ENCODE peak calls at places on chromosomes 12 and 14, in six cellular contexts. Z, I, K, P, W and S are unnamed samples.

GRCh38 chr14:59273737-59274136 is 85.3 kb downstream of the DAAM1 start:
- DNase-seq in P (no peak), I (no peak), W (no peak), K (no peak), Z (no peak), S (no peak)

GRCh38 chr12:102010265-102010994 is 51.4 kb downstream of the WASHC3 start:
- DNase-seq in I (no peak), Z (peak), W (no peak), P (no peak), K (no peak), S (peak)

GRCh38 chr12:122403831-122404230 is 18.6 kb downstream of the CLIP1 start:
- DNase-seq in I (no peak), K (no peak), W (no peak), Z (no peak), P (no peak), S (no peak)

GRCh38 chr12:29516431-29516875 is 19.0 kb upstream of the OVCH1 start:
- DNase-seq in I (no peak), Z (no peak), K (no peak), P (no peak), W (no peak), S (no peak)

GRCh38 chr12:90407841-90408240 is 547.1 kb downstream of the CCER1 start:
- DNase-seq in Z (no peak), K (no peak), I (no peak), W (no peak), P (no peak), S (no peak)

GRCh38 chr12:51820721-51821422 is 27.6 kb downstream of the FIGNL2 start:
- DNase-seq in Z (no peak), P (peak), I (peak), K (no peak), W (peak), S (peak)

GRCh38 chr12:121279507-121279915 is 17.0 kb downstream of the CAMKK2 start:
- DNase-seq in I (peak), K (no peak), Z (no peak), P (peak), W (no peak), S (no peak)

GRCh38 chr14:48349689-48350088 is 674.3 kb upstream of the MDGA2 start:
- DNase-seq in P (no peak), W (no peak), Z (no peak), K (no peak), I (no peak), S (no peak)

GRCh38 chr12:18888062-18888461 is 150.1 kb downstream of the CAPZA3 start:
- DNase-seq in P (no peak), K (no peak), Z (no peak), W (no peak), I (no peak), S (no peak)

GRCh38 chr12:109795023-109795422 is 38.2 kb downstream of the TRPV4 start:
- DNase-seq in W (no peak), P (no peak), K (no peak), Z (no peak), I (no peak), S (no peak)

GRCh38 chr12:44589697-44590096 is 286.4 kb downstream of the NELL2 start:
- DNase-seq in P (no peak), W (no peak), K (no peak), Z (no peak), I (no peak), S (no peak)

GRCh38 chr14:65847065-65847847 is 434.7 kb downstream of the FUT8 start:
- DNase-seq in Z (peak), W (no peak), K (no peak), P (no peak), I (no peak), S (no peak)

GRCh38 chr12:107436376-107436775 is 249.2 kb upstream of the PWP1 start:
- DNase-seq in Z (no peak), I (no peak), K (peak), P (no peak), W (no peak), S (no peak)

GRCh38 chr14:75542585-75543091 is 20.4 kb downstream of the BATF start:
- DNase-seq in W (no peak), Z (no peak), P (no peak), K (no peak), I (peak), S (peak)

GRCh38 chr14:92529895-92530294 is 16.3 kb downstream of the RIN3 start:
- DNase-seq in P (no peak), I (no peak), K (no peak), Z (no peak), W (no peak), S (no peak)

GRCh38 chr14:24431569-24432258 is 2.0 kb downstream of the KHNYN start:
- DNase-seq in I (peak), K (peak), Z (peak), W (peak), P (peak), S (peak)

GRCh38 chr14:24430682-24431568 is 1.2 kb downstream of the KHNYN start:
- DNase-seq in I (no peak), Z (no peak), K (no peak), P (no peak), W (no peak), S (peak)

GRCh38 chr14:24429395-24430142 is at the start of the genes CBLN3 and KHNYN:
- DNase-seq in Z (no peak), W (peak), K (peak), P (peak), I (peak), S (peak)

GRCh38 chr14:24428628-24429394 is 657 bp downstream of the CBLN3 start:
- DNase-seq in I (no peak), W (no peak), K (no peak), Z (no peak), P (no peak), S (no peak)

GRCh38 chr14:24430143-24430681 is 458 bp downstream of the KHNYN start:
- DNase-seq in W (peak), P (peak), K (peak), I (peak), Z (no peak), S (no peak)
- TF ChIP-seq GABPA in W (no peak), P (peak), K (no peak), I (peak), Z (no peak), S (no peak)

GRCh38 chr14:78835052-78835451 is 664.9 kb downstream of the NRXN3 start:
- DNase-seq in I (no peak), Z (no peak), K (no peak), P (no peak), W (no peak), S (no peak)

GRCh38 chr14:78840898-78841297 is 670.7 kb downstream of the NRXN3 start:
- DNase-seq in Z (no peak), W (no peak), P (peak), I (no peak), K (no peak), S (no peak)

GRCh38 chr14:78836777-78837176 is 666.6 kb downstream of the NRXN3 start:
- DNase-seq in W (peak), Z (peak), K (peak), P (peak), I (peak), S (peak)

DNA sequence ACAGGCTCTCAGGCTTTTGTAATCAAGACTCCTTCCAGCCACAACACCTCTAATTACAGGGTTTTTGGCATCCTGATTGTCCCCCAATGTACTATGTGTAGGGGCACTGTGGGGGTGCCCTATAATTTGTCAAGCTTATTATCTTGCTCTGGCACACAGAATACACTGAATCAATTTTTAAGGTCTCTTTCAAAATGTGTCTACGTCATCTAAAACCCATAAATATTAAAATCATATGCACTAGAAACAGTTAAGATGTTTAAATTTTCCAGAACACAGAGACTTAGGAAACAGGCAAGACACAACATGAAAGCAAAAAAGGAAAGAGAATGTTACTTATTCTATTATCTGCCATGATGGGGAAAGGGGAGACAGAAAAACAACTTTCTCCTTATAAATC is 665.7 kb downstream of the NRXN3 start:
- DNase-seq in K (no peak), P (no peak), I (no peak), Z (no peak), W (no peak), S (no peak)
- TF ChIP-seq GABPA in K (no peak), P (no peak), I (no peak), Z (no peak), W (no peak), S (no peak)

GRCh38 chr12:42208574-42208973 is 29.5 kb downstream of the YAF2 start:
- DNase-seq in K (no peak), Z (no peak), I (no peak), W (no peak), P (no peak), S (no peak)

GRCh38 chr12:42216737-42217136 is 21.3 kb downstream of the YAF2 start:
- DNase-seq in Z (no peak), W (no peak), K (no peak), I (no peak), P (no peak), S (no peak)

GRCh38 chr12:42213954-42214426 is 24.1 kb downstream of the YAF2 start:
- DNase-seq in P (no peak), K (no peak), Z (no peak), W (no peak), I (no peak), S (no peak)

DNA sequence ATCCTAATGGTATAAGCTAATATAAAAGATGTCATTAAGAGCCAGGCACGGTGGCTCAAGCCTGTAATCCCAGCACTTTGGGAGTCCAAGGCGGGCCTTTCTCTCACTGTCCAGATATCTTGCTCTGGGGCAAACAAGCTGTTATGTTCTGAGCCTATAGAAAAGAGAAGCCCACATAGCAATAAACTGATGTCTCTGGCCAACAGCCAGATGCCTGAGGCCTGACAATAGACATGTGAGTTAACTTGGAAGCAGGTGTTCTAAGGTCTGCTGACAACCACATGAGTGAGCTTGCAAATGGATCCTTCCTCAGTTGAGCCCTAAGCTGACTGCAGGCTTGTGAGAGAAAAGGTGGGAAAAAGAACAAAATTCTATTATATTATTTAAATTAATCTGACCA is 25.0 kb downstream of the YAF2 start:
- DNase-seq in Z (no peak), K (no peak), I (no peak), W (no peak), P (peak), S (no peak)
- TF ChIP-seq GABPA in Z (no peak), K (no peak), I (no peak), W (no peak), P (no peak), S (no peak)

GRCh38 chr12:9115731-9116689 is at the start of gene A2M:
- DNase-seq in I (no peak), Z (no peak), K (peak), P (no peak), W (no peak), S (no peak)

GRCh38 chr12:9122166-9122609 is 6.5 kb upstream of the A2M start:
- DNase-seq in W (no peak), P (no peak), K (peak), Z (no peak), I (no peak), S (no peak)

GRCh38 chr12:9114946-9115345 is 773 bp downstream of the A2M start:
- DNase-seq in I (no peak), K (peak), P (no peak), Z (no peak), W (no peak), S (no peak)

GRCh38 chr12:9120487-9121184 is 4.9 kb upstream of the A2M start:
- DNase-seq in I (no peak), W (no peak), Z (no peak), K (no peak), P (no peak), S (no peak)

GRCh38 chr12:9118161-9118560 is 2.4 kb upstream of the A2M start:
- DNase-seq in P (no peak), W (no peak), I (no peak), K (no peak), Z (peak), S (peak)
- TF ChIP-seq GABPA in P (no peak), W (no peak), I (no peak), K (no peak), Z (no peak), S (no peak)

DNA sequence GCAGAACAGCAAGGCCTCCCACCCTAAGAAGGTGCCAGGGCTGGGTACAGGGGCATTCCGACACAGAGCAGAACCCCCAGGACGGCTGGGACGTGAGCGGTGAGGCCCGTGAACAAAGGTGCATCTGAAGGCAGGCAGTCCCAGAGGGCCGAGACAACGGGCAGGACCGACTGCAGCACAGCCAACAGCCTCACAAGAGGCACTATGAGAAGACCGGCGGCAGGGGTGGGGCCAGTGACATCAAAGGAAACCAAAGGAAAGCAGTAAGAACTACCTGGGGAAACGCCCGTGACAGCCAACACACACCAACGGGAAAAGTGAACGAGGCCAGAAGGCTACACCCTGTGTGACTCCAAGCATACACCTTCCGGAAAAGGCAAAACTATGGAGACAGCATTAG is 9.1 kb downstream of the BTBD6 start:
- DNase-seq in P (no peak), I (no peak), Z (no peak), K (no peak), W (no peak), S (no peak)
- TF ChIP-seq GABPA in P (no peak), I (no peak), Z (no peak), K (no peak), W (no peak), S (no peak)

GRCh38 chr12:105357162-105357691 is 26.7 kb downstream of the C12orf75 start:
- DNase-seq in Z (peak), I (no peak), P (no peak), K (no peak), W (no peak), S (no peak)

GRCh38 chr12:105352049-105352448 is 21.6 kb downstream of the C12orf75 start:
- DNase-seq in Z (peak), W (no peak), I (no peak), K (no peak), P (no peak), S (no peak)

GRCh38 chr12:105351523-105351922 is 21.0 kb downstream of the C12orf75 start:
- DNase-seq in K (no peak), W (no peak), Z (no peak), I (no peak), P (no peak), S (no peak)

GRCh38 chr12:105355752-105356151 is 25.3 kb downstream of the C12orf75 start:
- DNase-seq in W (no peak), Z (no peak), K (peak), P (no peak), I (no peak), S (no peak)

GRCh38 chr12:105352940-105353635 is 22.6 kb downstream of the C12orf75 start:
- DNase-seq in P (no peak), Z (no peak), I (peak), K (no peak), W (no peak), S (no peak)
- TF ChIP-seq GABPA in P (no peak), Z (no peak), I (no peak), K (no peak), W (no peak), S (no peak)

GRCh38 chr14:55128386-55129085 is 516 bp upstream of the LGALS3 start:
- DNase-seq in P (no peak), Z (no peak), I (no peak), W (no peak), K (no peak), S (no peak)

GRCh38 chr14:55127491-55127951 is 1.5 kb upstream of the LGALS3 start:
- DNase-seq in W (no peak), K (no peak), I (no peak), Z (no peak), P (no peak), S (no peak)

GRCh38 chr14:55130194-55130550 is 1.1 kb downstream of the LGALS3 start:
- DNase-seq in P (no peak), Z (no peak), W (no peak), I (no peak), K (peak), S (no peak)

GRCh38 chr14:55129086-55129427 is at the start of gene LGALS3:
- DNase-seq in P (peak), W (no peak), K (no peak), Z (no peak), I (peak), S (no peak)

GRCh38 chr14:55129428-55130193 is 559 bp downstream of the LGALS3 start:
- DNase-seq in I (peak), Z (no peak), P (peak), K (peak), W (peak), S (no peak)
- TF ChIP-seq GABPA in I (no peak), Z (no peak), P (no peak), K (no peak), W (no peak), S (no peak)

GRCh38 chr12:3003593-3003992 is 44.4 kb downstream of the TEAD4 start:
- DNase-seq in K (no peak), Z (no peak), P (no peak), W (no peak), I (no peak), S (no peak)
- TF ChIP-seq GABPA in K (no peak), Z (no peak), P (no peak), W (no peak), I (no peak), S (no peak)

GRCh38 chr12:111638576-111638975 is 39.5 kb upstream of the ATXN2 start:
- DNase-seq in Z (no peak), K (no peak), I (no peak), P (no peak), W (no peak), S (no peak)

GRCh38 chr12:111635524-111635923 is 36.4 kb upstream of the ATXN2 start:
- DNase-seq in I (no peak), W (no peak), P (no peak), K (no peak), Z (no peak), S (peak)

GRCh38 chr12:111640498-111640897 is 41.4 kb upstream of the ATXN2 start:
- DNase-seq in I (no peak), Z (no peak), P (no peak), W (no peak), K (no peak), S (no peak)

GRCh38 chr12:111636209-111636928 is 37.3 kb upstream of the ATXN2 start:
- DNase-seq in W (peak), K (peak), I (peak), Z (no peak), P (peak), S (no peak)
- TF ChIP-seq GABPA in W (no peak), K (no peak), I (no peak), Z (no peak), P (no peak), S (no peak)